ENCODE peak calls at places on chromosome 7, in six cellular contexts. J, T, E, V, G and B are unnamed samples.

GRCh38 chr7:120742370-120742769 is 115.6 kb downstream of the TSPAN12 start:
- DNase-seq in J (no peak), T (no peak), E (no peak), V (no peak), G (no peak), B (no peak)

GRCh38 chr7:26367219-26367711 is 75.6 kb downstream of the SNX10 start:
- DNase-seq in J (no peak), T (no peak), E (no peak), V (no peak), G (no peak), B (no peak)

GRCh38 chr7:128913856-128914565 is 3.5 kb upstream of the KCP start:
- DNase-seq in J (no peak), T (no peak), E (no peak), V (peak), G (no peak), B (no peak)

GRCh38 chr7:16268821-16269768 is 152.2 kb downstream of the CRPPA start:
- DNase-seq in J (no peak), T (no peak), E (no peak), V (no peak), G (peak), B (peak)

GRCh38 chr7:107968449-107968848 is 34.5 kb downstream of the LAMB1 start:
- DNase-seq in J (no peak), T (no peak), E (no peak), V (no peak), G (no peak), B (no peak)

GRCh38 chr7:143172354-143172753 is 10.9 kb upstream of the TAS2R39 start:
- DNase-seq in J (no peak), T (no peak), E (no peak), V (peak), G (no peak), B (peak)

GRCh38 chr7:99410635-99411034 is 1.9 kb downstream of the BUD31 start:
- DNase-seq in J (no peak), T (no peak), E (no peak), V (no peak), G (no peak), B (no peak)

GRCh38 chr7:44386139-44386913 is 60.9 kb upstream of the CAMK2B start:
- DNase-seq in J (no peak), T (no peak), E (no peak), V (peak), G (no peak), B (peak)

GRCh38 chr7:32239764-32240163 is 169.6 kb upstream of the PDE1C start:
- DNase-seq in J (no peak), T (no peak), E (no peak), V (peak), G (no peak), B (no peak)

GRCh38 chr7:107809179-107809578 is 6.2 kb upstream of the SLC26A3 start:
- DNase-seq in J (no peak), T (no peak), E (no peak), V (peak), G (no peak), B (no peak)

GRCh38 chr7:146740039-146740438 is 623.4 kb downstream of the CNTNAP2 start:
- DNase-seq in J (no peak), T (no peak), E (no peak), V (no peak), G (no peak), B (no peak)

GRCh38 chr7:154843670-154844237 is 159.2 kb downstream of the PAXIP1 start:
- DNase-seq in J (no peak), T (peak), E (no peak), V (no peak), G (no peak), B (no peak)

GRCh38 chr7:101913876-101914275 is 96.5 kb downstream of the CUX1 start:
- DNase-seq in J (no peak), T (no peak), E (no peak), V (no peak), G (peak), B (no peak)

GRCh38 chr7:127678947-127679346 is 27.0 kb downstream of the SND1 start:
- DNase-seq in J (no peak), T (no peak), E (no peak), V (no peak), G (no peak), B (peak)

GRCh38 chr7:143388491-143389101 is 7.5 kb downstream of the ZYX start:
- DNase-seq in J (no peak), T (no peak), E (no peak), V (peak), G (no peak), B (no peak)

GRCh38 chr7:3722396-3722846 is 421.4 kb downstream of the SDK1 start:
- DNase-seq in J (no peak), T (peak), E (peak), V (no peak), G (no peak), B (no peak)

GRCh38 chr7:100208911-100209408 is 10.8 kb upstream of the PVRIG start:
- DNase-seq in J (no peak), T (no peak), E (peak), V (no peak), G (no peak), B (no peak)

GRCh38 chr7:68015565-68016532 is 1019.2 kb downstream of the TYW1 start:
- DNase-seq in J (no peak), T (no peak), E (no peak), V (no peak), G (no peak), B (no peak)

GRCh38 chr7:94133460-94133859 is 129.3 kb upstream of the BET1 start:
- DNase-seq in J (no peak), T (no peak), E (no peak), V (no peak), G (no peak), B (peak)

GRCh38 chr7:14374336-14374735 is 384.9 kb upstream of the ETV1 start:
- DNase-seq in J (no peak), T (no peak), E (no peak), V (no peak), G (no peak), B (no peak)

GRCh38 chr7:74256446-74257408 is 2.5 kb upstream of the RFC2 start:
- DNase-seq in J (no peak), T (no peak), E (no peak), V (no peak), G (no peak), B (peak)

GRCh38 chr7:152115021-152115718 is 89.7 kb downstream of the GALNT11 start:
- DNase-seq in J (no peak), T (no peak), E (no peak), V (no peak), G (no peak), B (no peak)

GRCh38 chr7:117110480-117111315 is 157.4 kb downstream of the ST7 start:
- DNase-seq in J (no peak), T (no peak), E (peak), V (no peak), G (peak), B (no peak)

GRCh38 chr7:12715372-12716133 is 28.1 kb downstream of the ARL4A start:
- DNase-seq in J (peak), T (peak), E (peak), V (peak), G (peak), B (peak)

GRCh38 chr7:80324032-80324431 is 187.8 kb downstream of the GNAT3 start:
- DNase-seq in J (no peak), T (no peak), E (no peak), V (no peak), G (no peak), B (peak)

GRCh38 chr7:2024227-2024918 is 208.4 kb downstream of the MAD1L1 start:
- DNase-seq in J (no peak), T (peak), E (no peak), V (peak), G (peak), B (peak)

GRCh38 chr7:142614116-142614515 is 135.2 kb upstream of the PRSS1 start:
- DNase-seq in J (no peak), T (no peak), E (no peak), V (no peak), G (no peak), B (peak)

GRCh38 chr7:96997512-96998032 is 7.8 kb upstream of the DLX6 start:
- DNase-seq in J (no peak), T (no peak), E (no peak), V (no peak), G (no peak), B (no peak)

GRCh38 chr7:112665709-112666108 is 124.5 kb downstream of the TMEM168 start:
- DNase-seq in J (no peak), T (no peak), E (no peak), V (no peak), G (no peak), B (peak)